ENCODE peak calls at places on chromosomes 5 and 9, in nine cellular contexts. Z is activated T-helper 1 cell treated with anti-CD3 and anti-CD28 coated beads, Interleukin-12 subunit alpha, Interleukin-12 subunit beta, Interleukin-2, Interleukin-4 antibody, amounts not matched to agents 30 ng/mL and 10 ng/mL and 1 ng/mL, durations not matched to agents 14 hours and 24 hours and 36 hours; H is ELF-1; R is spleen; M is stimulated activated CD4-positive, alpha-beta T cell treated with anti-CD3 and anti-CD28 coated beads, Interleukin-1b, Interleukin-23, amount 100 ng/mL, for 4 hours; T is EH; E is transverse colon; O is NCI-H226; B is uterus. G is an unnamed sample.

GRCh38 chr9:132898043-132898442 is 19.3 kb downstream of the SPACA9 start:
- DNase-seq in Z (no peak), H (no peak), R (no peak), M (no peak), T (no peak), E (no peak), O (no peak), B (no peak), G (no peak)

GRCh38 chr5:176186107-176186506 is 52.1 kb upstream of the SIMC1 start:
- DNase-seq in Z (no peak), H (no peak), R (no peak), M (no peak), T (no peak), E (no peak), O (no peak), B (no peak), G (no peak)

GRCh38 chr9:133515615-133516255 is 9.0 kb downstream of the MYMK start:
- DNase-seq in Z (no peak), H (no peak), R (no peak), M (no peak), T (no peak), E (no peak), O (no peak), B (no peak), G (no peak)

GRCh38 chr9:28073278-28073677 is 500.0 kb upstream of the C9orf72 start:
- DNase-seq in Z (no peak), H (peak; percentile 6), R (no peak), M (no peak), T (peak; percentile 20), E (no peak), O (no peak), B (no peak), G (no peak)

GRCh38 chr5:75536694-75537360 is 25.1 kb downstream of the POLK start:
- DNase-seq in Z (no peak), H (peak; percentile 72), R (peak; percentile 80), M (no peak), T (peak; percentile 29), E (no peak), O (no peak), B (no peak), G (no peak)

GRCh38 chr5:90982576-90982975 is 400.5 kb downstream of the ARRDC3 start:
- DNase-seq in Z (no peak), H (no peak), R (no peak), M (no peak), T (no peak), E (no peak), O (peak; percentile 98), B (no peak), G (no peak)

GRCh38 chr9:73183917-73184861 is 32.5 kb downstream of the ANXA1 start:
- DNase-seq in Z (no peak), H (no peak), R (no peak), M (no peak), T (peak; percentile 57), E (no peak), O (no peak), B (no peak), G (no peak)

GRCh38 chr9:89738137-89738932 is 133.5 kb downstream of the GADD45G start:
- DNase-seq in Z (no peak), H (peak; percentile 30), R (no peak), M (no peak), T (no peak), E (no peak), O (no peak), B (no peak), G (no peak)

GRCh38 chr9:93300585-93301081 is 116.7 kb downstream of the WNK2 start:
- DNase-seq in Z (no peak), H (no peak), R (peak; percentile 52), M (no peak), T (no peak), E (peak; percentile 76), O (no peak), B (peak; percentile 10), G (no peak)

GRCh38 chr9:134360180-134360759 is 34.0 kb downstream of the RXRA start:
- DNase-seq in Z (no peak), H (no peak), R (peak; percentile 89), M (no peak), T (no peak), E (no peak), O (no peak), B (no peak), G (no peak)

GRCh38 chr5:125006011-125006685 is 259.7 kb upstream of the ZNF608 start:
- DNase-seq in Z (no peak), H (no peak), R (no peak), M (no peak), T (no peak), E (no peak), O (no peak), B (no peak), G (no peak)

GRCh38 chr5:107203231-107203630 is 467.5 kb downstream of the EFNA5 start:
- DNase-seq in Z (no peak), H (no peak), R (no peak), M (no peak), T (no peak), E (no peak), O (no peak), B (no peak), G (no peak)

GRCh38 chr5:26802944-26803343 is 235.4 kb downstream of the CDH9 start:
- DNase-seq in Z (no peak), H (no peak), R (no peak), M (no peak), T (no peak), E (no peak), O (no peak), B (no peak), G (no peak)

GRCh38 chr5:56183507-56183906 is 49.6 kb downstream of the ANKRD55 start:
- DNase-seq in Z (no peak), H (no peak), R (no peak), M (no peak), T (peak; percentile 91), E (no peak), O (peak; percentile 83), B (no peak), G (no peak)

GRCh38 chr9:84146893-84147705 is 166.5 kb downstream of the RMI1 start:
- DNase-seq in Z (no peak), H (no peak), R (no peak), M (no peak), T (peak; percentile 90), E (no peak), O (no peak), B (no peak), G (no peak)

GRCh38 chr5:137218471-137218870 is 280.7 kb downstream of the SPOCK1 start:
- DNase-seq in Z (no peak), H (no peak), R (no peak), M (no peak), T (peak; percentile 77), E (no peak), O (peak; percentile 7), B (no peak), G (no peak)

GRCh38 chr9:121019282-121019681 is 30.8 kb downstream of the C5 start:
- DNase-seq in Z (no peak), H (no peak), R (no peak), M (no peak), T (no peak), E (no peak), O (no peak), B (no peak), G (no peak)

GRCh38 chr9:5976668-5977397 is 38.6 kb downstream of the RANBP6 start:
- DNase-seq in Z (no peak), H (no peak), R (no peak), M (no peak), T (peak; percentile 19), E (no peak), O (no peak), B (no peak), G (no peak)

G was measured in mesothelial cell of epicardium.